ENCODE peak calls at places on chromosome 1, in ten cellular contexts. V is cardiac muscle cell; K is stimulated activated CD4-positive, alpha-beta T cell treated with anti-CD3 and anti-CD28 coated beads, Interleukin-2, amount 100 ng/mL, for 48 hours; C is left lobe of liver; G is NCI-H1092 treated with DMSO at 0.1 percent for 48 hours; Y is foreskin keratinocyte; S is activated T-helper 9 cell treated with anti-CD3 and anti-CD28 coated beads, Interleukin-2, amount 50 U/mL, for 16 hours; T is T-cell; Q is uterus; M is posterior vena cava. R is an unnamed sample.

GRCh38 chr1:201714542-201715276 is 114.2 kb upstream of the IPO9 start:
- DNase-seq in V (peak), T (no peak), M (peak), C (no peak), G (no peak), Q (peak), Y (peak), S (no peak), K (no peak), R (peak)

GRCh38 chr1:204684206-204684536 is 1.4 kb downstream of the LRRN2 start:
- DNase-seq in K (no peak), M (no peak), G (peak), C (no peak), T (no peak), S (no peak), Y (no peak), V (no peak), Q (no peak), R (peak)

GRCh38 chr1:180928272-180929230 is 15.9 kb downstream of the KIAA1614 start:
- DNase-seq in T (no peak), G (peak), Q (no peak), M (no peak), C (no peak), Y (no peak), V (no peak), K (no peak), S (no peak), R (no peak)

GRCh38 chr1:15344800-15345710 is 64.6 kb upstream of the EFHD2 start:
- DNase-seq in K (no peak), T (no peak), V (no peak), G (peak), Q (no peak), C (no peak), Y (no peak), M (no peak), S (no peak), R (no peak)

GRCh38 chr1:22710688-22711024 is at the start of gene EPHB2:
- DNase-seq in T (no peak), M (no peak), C (no peak), Y (no peak), V (peak), G (peak), K (peak), Q (peak), S (peak), R (no peak)

GRCh38 chr1:78301141-78301540 is 189.6 kb upstream of the PTGFR start:
- DNase-seq in Q (no peak), Y (no peak), C (no peak), T (no peak), S (no peak), M (no peak), V (no peak), K (no peak), G (no peak), R (no peak)

GRCh38 chr1:212044851-212045250 is 9.3 kb downstream of the DTL start:
- DNase-seq in S (no peak), V (no peak), Y (no peak), Q (no peak), T (no peak), M (no peak), K (no peak), G (no peak), C (no peak), R (no peak)

GRCh38 chr1:17438977-17439249 is 564 bp downstream of the RCC2 start:
- DNase-seq in C (no peak), Q (no peak), T (no peak), Y (no peak), M (no peak), V (no peak), K (peak), G (no peak), S (no peak), R (no peak)

GRCh38 chr1:222798111-222798510 is 16.7 kb upstream of the DISP1 start:
- DNase-seq in C (no peak), S (no peak), G (no peak), M (no peak), V (no peak), Q (no peak), K (no peak), Y (peak), T (no peak), R (no peak)

GRCh38 chr1:181151378-181152326 is 63.2 kb downstream of the IER5 start:
- DNase-seq in G (no peak), K (no peak), T (no peak), Q (peak), C (no peak), S (no peak), Y (no peak), M (no peak), V (no peak), R (peak)

GRCh38 chr1:60510162-60510561 is 436.6 kb upstream of the C1orf87 start:
- DNase-seq in Q (no peak), M (no peak), G (no peak), V (no peak), S (no peak), K (no peak), Y (no peak), T (no peak), C (no peak), R (no peak)

GRCh38 chr1:31019401-31019800 is 46.1 kb downstream of the PUM1 start:
- DNase-seq in S (no peak), C (no peak), K (no peak), Q (no peak), M (no peak), G (no peak), Y (no peak), T (no peak), V (no peak), R (no peak)

GRCh38 chr1:59150537-59151386 is 146.1 kb upstream of the FGGY start:
- DNase-seq in S (no peak), Q (peak), T (no peak), K (no peak), G (no peak), Y (peak), V (peak), C (no peak), M (peak), R (no peak)

GRCh38 chr1:27026621-27027574 is 14.2 kb upstream of the TENT5B start:
- DNase-seq in Q (peak), V (peak), T (no peak), S (no peak), G (no peak), C (no peak), Y (no peak), K (no peak), M (peak), R (no peak)

GRCh38 chr1:42043811-42044210 is 109.4 kb upstream of the GUCA2B start:
- DNase-seq in V (no peak), G (no peak), M (no peak), K (no peak), S (no peak), Q (no peak), Y (no peak), C (no peak), T (no peak), R (no peak)

GRCh38 chr1:201190624-201191051 is at the start of gene IGFN1:
- DNase-seq in V (peak), G (peak), T (no peak), K (no peak), M (peak), S (no peak), Y (no peak), Q (no peak), C (no peak), R (no peak)

GRCh38 chr1:36651176-36651910 is 168.6 kb upstream of the CSF3R start:
- DNase-seq in C (no peak), V (no peak), Q (no peak), M (peak), Y (no peak), K (no peak), G (no peak), T (no peak), S (no peak), R (no peak)

GRCh38 chr1:94063379-94063778 is 57.6 kb downstream of the ABCA4 start:
- DNase-seq in Y (no peak), T (no peak), K (no peak), M (no peak), Q (peak), V (peak), S (no peak), G (peak), C (no peak), R (no peak)

GRCh38 chr1:55694297-55694696 is 479.1 kb upstream of the USP24 start:
- DNase-seq in K (no peak), T (no peak), S (no peak), C (no peak), M (no peak), V (peak), Y (peak), G (no peak), Q (peak), R (no peak)

GRCh38 chr1:200873671-200874397 is 1.1 kb downstream of the GPR25 start:
- DNase-seq in K (no peak), T (no peak), G (peak), V (no peak), S (no peak), Y (no peak), M (no peak), C (no peak), Q (no peak), R (no peak)

GRCh38 chr1:160739098-160739511 is at the start of gene SLAMF7:
- DNase-seq in K (no peak), Q (no peak), S (no peak), C (no peak), M (no peak), Y (peak), G (no peak), T (peak), V (no peak), R (no peak)

GRCh38 chr1:10687142-10687715 is 109.2 kb downstream of the CASZ1 start:
- DNase-seq in Q (no peak), G (no peak), V (no peak), Y (no peak), T (no peak), M (no peak), S (no peak), C (no peak), K (no peak), R (no peak)

GRCh38 chr1:1075148-1075935 is 1.2 kb upstream of the RNF223 start:
- DNase-seq in K (no peak), S (no peak), C (peak), Q (no peak), M (no peak), Y (no peak), V (no peak), T (no peak), G (no peak), R (no peak)

GRCh38 chr1:23916209-23917131 is 3.3 kb upstream of the CNR2 start:
- DNase-seq in G (peak), M (peak), S (no peak), T (peak), V (peak), Y (no peak), Q (peak), C (peak), K (peak), R (peak)

GRCh38 chr1:62687903-62688686 is at the start of gene DOCK7:
- DNase-seq in C (peak), T (peak), G (peak), Q (peak), K (peak), Y (no peak), S (peak), V (peak), M (peak), R (peak)

GRCh38 chr1:28118640-28119307 is 30.4 kb upstream of the EYA3 start:
- DNase-seq in C (no peak), S (no peak), V (no peak), K (no peak), Q (no peak), Y (no peak), M (no peak), T (no peak), G (no peak), R (no peak)

GRCh38 chr1:206895837-206896242 is 1.4 kb upstream of the IL24 start:
- DNase-seq in T (no peak), C (no peak), V (no peak), Q (no peak), G (peak), Y (peak), S (no peak), K (no peak), M (no peak), R (no peak)

GRCh38 chr1:221418346-221418745 is 323.5 kb downstream of the DUSP10 start:
- DNase-seq in Y (no peak), M (no peak), S (no peak), T (no peak), K (no peak), G (no peak), V (no peak), Q (no peak), C (no peak), R (no peak)

GRCh38 chr1:108663074-108663473 is 2.2 kb upstream of the HENMT1 start:
- DNase-seq in S (no peak), C (no peak), K (no peak), V (no peak), Y (no peak), G (no peak), T (no peak), M (no peak), Q (no peak), R (no peak)

GRCh38 chr1:29256979-29257804 is 20.9 kb downstream of the PTPRU start:
- DNase-seq in V (peak), T (no peak), K (no peak), G (peak), Y (no peak), S (no peak), Q (peak), M (peak), C (no peak), R (no peak)

R was measured in erythroblast.